ENCODE peak calls at places on chromosomes 5 and 9, in seven cellular contexts. R is Peyer's patch, V is EL, O is GM18507, H is HCEC 1CT, C is amniotic stem cell, E is iPS-NIHi11. Z is an unnamed sample.

GRCh38 chr5:139104577-139105271 is 93.4 kb downstream of the SIL1 start:
- DNase-seq in E (no peak), V (peak), C (peak), R (no peak), H (peak), O (no peak), Z (no peak)

GRCh38 chr5:162703914-162704313 is 636.3 kb downstream of the GABRG2 start:
- DNase-seq in H (no peak), O (no peak), C (no peak), E (peak), R (no peak), V (no peak), Z (peak)

GRCh38 chr9:13787234-13787833 is 507.8 kb upstream of the MPDZ start:
- DNase-seq in E (no peak), R (no peak), O (no peak), C (no peak), V (peak), H (no peak), Z (no peak)

GRCh38 chr9:37104183-37104889 is 16.0 kb upstream of the ZCCHC7 start:
- DNase-seq in E (no peak), V (peak), C (peak), O (no peak), R (no peak), H (peak), Z (no peak)

GRCh38 chr9:16868706-16869105 is 1.8 kb downstream of the BNC2 start:
- DNase-seq in H (peak), C (no peak), O (no peak), R (no peak), E (no peak), V (no peak), Z (no peak)

GRCh38 chr5:52856564-52856963 is 68.8 kb downstream of the ITGA1 start:
- DNase-seq in O (no peak), C (no peak), R (no peak), H (peak), E (no peak), V (peak), Z (no peak)

GRCh38 chr9:133506653-133507038 is 18.1 kb downstream of the MYMK start:
- DNase-seq in H (peak), C (no peak), R (no peak), V (peak), E (no peak), O (no peak), Z (no peak)

GRCh38 chr5:31133488-31133887 is 60.0 kb upstream of the CDH6 start:
- DNase-seq in R (no peak), C (peak), H (peak), E (no peak), V (peak), O (no peak), Z (no peak)

GRCh38 chr9:114507726-114508125 is 2.5 kb upstream of the WHRN start:
- DNase-seq in H (peak), E (no peak), V (no peak), R (no peak), C (no peak), O (no peak), Z (peak)

GRCh38 chr9:134641173-134641985 is at the start of gene COL5A1:
- DNase-seq in E (peak), H (peak), R (peak), O (no peak), C (peak), V (peak), Z (peak)

GRCh38 chr9:126304946-126305370 is 21.7 kb upstream of the MVB12B start:
- DNase-seq in V (no peak), E (no peak), C (no peak), O (no peak), H (no peak), R (no peak), Z (no peak)

GRCh38 chr9:101592788-101593187 is 2.0 kb downstream of the PPP3R2 start:
- DNase-seq in V (peak), E (no peak), C (no peak), O (no peak), R (no peak), H (peak), Z (no peak)

GRCh38 chr5:174327317-174327864 is 281.9 kb downstream of the NSG2 start:
- DNase-seq in C (peak), V (peak), H (peak), O (peak), E (peak), R (no peak), Z (peak)

GRCh38 chr5:172940242-172941066 is 18.8 kb upstream of the RPL26L1 start:
- DNase-seq in H (no peak), O (no peak), E (no peak), C (no peak), V (no peak), R (no peak), Z (no peak)

Z was measured in neural progenitor cell.